ENCODE peak calls at places on chromosome 20, in four cellular contexts. F is amygdala, P is AG04450, N is WTC11. A is an unnamed sample.
A peak's percentile ranks its signal among the peaks of the same experiment; 100 is the strongest.

GRCh38 chr20:48538058-48538825 is 289.6 kb downstream of the PREX1 start:
- DNase-seq in F (no peak), P (no peak), N (no peak), A (peak; percentile 88)

GRCh38 chr20:54043044-54043967 is 27.1 kb downstream of the BCAS1 start:
- DNase-seq in F (no peak), P (no peak), N (no peak), A (no peak)

GRCh38 chr20:10715035-10715434 is 41.2 kb upstream of the JAG1 start:
- DNase-seq in F (no peak), P (peak; percentile 58), N (no peak), A (no peak)

GRCh38 chr20:59578602-59579403 is 25.5 kb upstream of the PHACTR3 start:
- DNase-seq in F (no peak), P (no peak), N (no peak), A (no peak)

GRCh38 chr20:25251558-25251957 is 3.7 kb downstream of the PYGB start:
- DNase-seq in F (no peak), P (no peak), N (no peak), A (no peak)

GRCh38 chr20:31717478-31717946 is 5.2 kb downstream of the BCL2L1 start:
- DNase-seq in F (no peak), P (no peak), N (no peak), A (no peak)

GRCh38 chr20:4951299-4951698 is 50.0 kb downstream of the SLC23A2 start:
- DNase-seq in F (peak; percentile 50), P (no peak), N (no peak), A (peak; percentile 68)

GRCh38 chr20:61518424-61518951 is 266.4 kb downstream of the CDH4 start:
- DNase-seq in F (no peak), P (no peak), N (no peak), A (no peak)

GRCh38 chr20:48617481-48617880 is 210.3 kb downstream of the PREX1 start:
- DNase-seq in F (no peak), P (no peak), N (no peak), A (no peak)

GRCh38 chr20:23103284-23104018 is 17.3 kb upstream of the CD93 start:
- DNase-seq in F (no peak), P (no peak), N (no peak), A (no peak)

GRCh38 chr20:54321688-54322087 is 113.8 kb downstream of the PFDN4 start:
- DNase-seq in F (no peak), P (no peak), N (no peak), A (no peak)

GRCh38 chr20:17083738-17084137 is 143.1 kb upstream of the PCSK2 start:
- DNase-seq in F (no peak), P (no peak), N (peak; percentile 31), A (no peak)

GRCh38 chr20:56796345-56796744 is 167.2 kb downstream of the TFAP2C start:
- DNase-seq in F (no peak), P (no peak), N (no peak), A (no peak)

GRCh38 chr20:43537921-43538854 is 20.6 kb upstream of the SGK2 start:
- DNase-seq in F (no peak), P (peak; percentile 24), N (peak; percentile 80), A (peak; percentile 10)

GRCh38 chr20:63847374-63848002 is 13.8 kb upstream of the ABHD16B start:
- DNase-seq in F (no peak), P (no peak), N (peak; percentile 75), A (no peak)

GRCh38 chr20:11849270-11849920 is 68.3 kb upstream of the BTBD3 start:
- DNase-seq in F (no peak), P (no peak), N (no peak), A (no peak)

GRCh38 chr20:34604980-34605788 is 46.7 kb downstream of the MAP1LC3A start:
- DNase-seq in F (no peak), P (peak; percentile 50), N (no peak), A (peak; percentile 40)

GRCh38 chr20:46129955-46130481 is 11.9 kb downstream of the CD40 start:
- DNase-seq in F (no peak), P (no peak), N (no peak), A (no peak)

GRCh38 chr20:44701116-44701865 is 13.9 kb upstream of the CCN5 start:
- DNase-seq in F (no peak), P (no peak), N (peak; percentile 59), A (no peak)

GRCh38 chr20:53713328-53714056 is 119.9 kb upstream of the ZNF217 start:
- DNase-seq in F (no peak), P (no peak), N (peak; percentile 66), A (no peak)

GRCh38 chr20:13856356-13856755 is 71.5 kb downstream of the NDUFAF5 start:
- DNase-seq in F (no peak), P (no peak), N (no peak), A (no peak)

GRCh38 chr20:41413169-41413568 is 46.6 kb upstream of the EMILIN3 start:
- DNase-seq in F (no peak), P (no peak), N (no peak), A (no peak)

GRCh38 chr20:13158339-13158738 is 62.7 kb upstream of the ISM1 start:
- DNase-seq in F (no peak), P (no peak), N (no peak), A (no peak)

GRCh38 chr20:37179671-37180524 is 550 bp upstream of the MROH8 start:
- DNase-seq in F (no peak), P (no peak), N (no peak), A (peak; percentile 44)

GRCh38 chr20:10659651-10660601 is 13.9 kb downstream of the JAG1 start:
- DNase-seq in F (no peak), P (no peak), N (no peak), A (no peak)

GRCh38 chr20:4925842-4926530 is 75.3 kb downstream of the SLC23A2 start:
- DNase-seq in F (no peak), P (no peak), N (no peak), A (peak; percentile 40)